ENCODE peak calls at places on chromosomes 12 and 14, in five cellular contexts. Q is NCI-H1092 treated with DMSO at 0.1 percent for 48 hours; B is stimulated activated CD4-positive, alpha-beta T cell treated with anti-CD3 and anti-CD28 coated beads, Interleukin-2, amount 100 ng/mL, for 48 hours; Y is caudate nucleus; I is substantia nigra. M is an unnamed sample.

GRCh38 chr12:11015775-11016430 is 6.5 kb downstream of the TAS2R19 start:
- DNase-seq in Q (no peak), I (no peak), B (no peak), Y (no peak), M (no peak)

GRCh38 chr14:20652996-20653975 is 11.8 kb upstream of the OR6S1 start:
- DNase-seq in I (no peak), B (peak; percentile 65), Q (no peak), Y (no peak), M (peak; percentile 91)

GRCh38 chr12:3752096-3752709 is 706 bp downstream of the CRACR2A start:
- DNase-seq in I (no peak), Q (no peak), B (peak; percentile 55), Y (no peak), M (peak; percentile 52)

GRCh38 chr14:59281613-59282012 is 93.1 kb downstream of the DAAM1 start:
- DNase-seq in Y (no peak), B (no peak), I (no peak), Q (no peak), M (no peak)

GRCh38 chr14:35705636-35706035 is 103.5 kb downstream of the RALGAPA1 start:
- DNase-seq in Y (no peak), Q (no peak), I (no peak), B (no peak), M (no peak)

GRCh38 chr12:13173012-13173441 is 23.5 kb upstream of the EMP1 start:
- DNase-seq in Y (no peak), I (no peak), Q (no peak), B (no peak), M (no peak)

GRCh38 chr12:79407671-79408622 is 282.8 kb downstream of the PAWR start:
- DNase-seq in Q (no peak), B (no peak), Y (no peak), I (no peak), M (peak; percentile 79)

GRCh38 chr14:72538387-72538786 is 355.5 kb downstream of the DPF3 start:
- DNase-seq in B (no peak), I (no peak), Q (no peak), Y (no peak), M (no peak)

GRCh38 chr14:47044841-47045240 is 393.3 kb upstream of the RPL10L start:
- DNase-seq in Q (peak; percentile 38), B (no peak), I (no peak), Y (no peak), M (no peak)

GRCh38 chr14:97387252-97387882 is 590.2 kb downstream of the VRK1 start:
- DNase-seq in B (no peak), Y (no peak), I (no peak), Q (no peak), M (no peak)

GRCh38 chr12:114703060-114703493 is 19.1 kb upstream of the TBX3 start:
- DNase-seq in I (no peak), Y (no peak), Q (no peak), B (no peak), M (no peak)

GRCh38 chr12:92070054-92070863 is 75.4 kb downstream of the BTG1 start:
- DNase-seq in I (no peak), Y (no peak), B (no peak), Q (no peak), M (no peak)

GRCh38 chr12:27899151-27899661 is 73.3 kb downstream of the PTHLH start:
- DNase-seq in Y (no peak), I (no peak), Q (no peak), B (no peak), M (no peak)

GRCh38 chr12:87074801-87075200 is 818.6 kb upstream of the MGAT4C start:
- DNase-seq in Y (no peak), I (no peak), Q (no peak), B (no peak), M (no peak)

GRCh38 chr12:100823988-100824387 is 29.4 kb downstream of the ANO4 start:
- DNase-seq in Q (no peak), B (no peak), I (no peak), Y (no peak), M (no peak)

GRCh38 chr14:100536721-100537700 is 50.2 kb downstream of the BEGAIN start:
- DNase-seq in Q (no peak), B (no peak), Y (no peak), I (no peak), M (peak; percentile 6)

GRCh38 chr12:123889848-123890535 is 82.6 kb downstream of the CCDC92 start:
- DNase-seq in Y (no peak), B (no peak), Q (no peak), I (no peak), M (no peak)

GRCh38 chr12:108768591-108769500 is 37.5 kb upstream of the CORO1C start:
- DNase-seq in Y (no peak), Q (peak; percentile 19), B (no peak), I (no peak), M (no peak)

GRCh38 chr12:76123301-76124212 is 39.1 kb upstream of the NAP1L1 start:
- DNase-seq in B (no peak), Y (no peak), I (no peak), Q (no peak), M (no peak)

GRCh38 chr14:76919431-76919810 is 93.2 kb downstream of the LRRC74A start:
- DNase-seq in I (no peak), B (no peak), Y (no peak), Q (no peak), M (no peak)

GRCh38 chr12:48029811-48030650 is 25.8 kb upstream of the COL2A1 start:
- DNase-seq in Y (no peak), Q (peak; percentile 50), I (no peak), B (no peak), M (no peak)

GRCh38 chr14:89384023-89384422 is 33.0 kb downstream of the FOXN3 start:
- DNase-seq in Q (no peak), I (no peak), Y (no peak), B (no peak), M (no peak)

GRCh38 chr14:92135269-92135668 is 13.5 kb downstream of the CPSF2 start:
- DNase-seq in Q (peak; percentile 14), I (no peak), Y (no peak), B (no peak), M (peak; percentile 29)

GRCh38 chr12:115223322-115223721 is 539.3 kb upstream of the TBX3 start:
- DNase-seq in Y (no peak), B (no peak), Q (no peak), I (no peak), M (no peak)

GRCh38 chr14:23629831-23630396 is 6.2 kb upstream of the DHRS2 start:
- DNase-seq in Q (no peak), Y (no peak), B (no peak), I (no peak), M (no peak)

GRCh38 chr12:120101182-120101581 is 15.4 kb downstream of the RAB35 start:
- DNase-seq in B (no peak), Y (no peak), Q (peak; percentile 5), I (no peak), M (no peak)

GRCh38 chr12:13258212-13258611 is 61.7 kb downstream of the EMP1 start:
- DNase-seq in B (no peak), Y (no peak), Q (peak; percentile 25), I (no peak), M (no peak)

GRCh38 chr14:101876539-101876938 is 87.8 kb upstream of the DYNC1H1 start:
- DNase-seq in Y (no peak), B (peak; percentile 55), Q (no peak), I (peak; percentile 4), M (no peak)

GRCh38 chr14:58978336-58978735 is 210.1 kb upstream of the DAAM1 start:
- DNase-seq in Q (no peak), Y (no peak), I (no peak), B (no peak), M (no peak)

GRCh38 chr12:3014641-3015040 is 55.4 kb downstream of the TEAD4 start:
- DNase-seq in Q (no peak), I (no peak), B (no peak), Y (no peak), M (no peak)

GRCh38 chr14:70027785-70028428 is 148.7 kb downstream of the SMOC1 start:
- DNase-seq in I (peak; percentile 54), Q (peak; percentile 37), Y (no peak), B (peak; percentile 77), M (peak; percentile 25)

GRCh38 chr12:111444706-111445310 is 39.1 kb downstream of the SH2B3 start:
- DNase-seq in I (peak; percentile 54), B (peak; percentile 75), Y (no peak), Q (no peak), M (peak; percentile 6)

GRCh38 chr12:121511931-121512330 is 68.9 kb downstream of the KDM2B start:
- DNase-seq in B (no peak), Y (no peak), I (no peak), Q (no peak), M (no peak)

GRCh38 chr12:66453837-66454236 is 151.5 kb downstream of the HELB start:
- DNase-seq in B (no peak), Y (no peak), I (no peak), Q (no peak), M (no peak)